ENCODE peak calls at places on chromosomes 1 and 21, in nine cellular contexts. One of them, this sample, is unnamed. For H3K4me1, the result is how much of the 10 kb centered on the place peaks cover.

GRCh38 chr1:65393345-65393744 is 27.1 kb upstream of the LEPR start:
- DNase-seq in kidney: no peak
- DNase-seq in heart right ventricle: no peak
- DNase-seq in mammary epithelial cell: peak
- DNase-seq in IMR-90: peak
- DNase-seq in tibial nerve: no peak
- DNase-seq in neural progenitor cell: no peak
- DNase-seq in right lobe of liver: no peak
- DNase-seq in H1: no peak
- DNase-seq in this sample: no peak

GRCh38 chr21:29578306-29578705 is 279.6 kb downstream of the BACH1 start:
- DNase-seq in tibial nerve: no peak
- DNase-seq in mammary epithelial cell: no peak
- DNase-seq in IMR-90: no peak
- DNase-seq in right lobe of liver: no peak
- DNase-seq in kidney: no peak
- DNase-seq in H1: no peak
- DNase-seq in heart right ventricle: no peak
- DNase-seq in neural progenitor cell: no peak
- DNase-seq in this sample: no peak

GRCh38 chr1:205518616-205519540 is 14.4 kb downstream of the CDK18 start:
- DNase-seq in H1: no peak
- DNase-seq in mammary epithelial cell: no peak
- DNase-seq in heart right ventricle: no peak
- DNase-seq in tibial nerve: no peak
- DNase-seq in IMR-90: no peak
- DNase-seq in right lobe of liver: no peak
- DNase-seq in kidney: no peak
- DNase-seq in neural progenitor cell: no peak
- DNase-seq in this sample: no peak

GRCh38 chr1:203467550-203467921 is 8.1 kb upstream of the PRELP start:
- DNase-seq in heart right ventricle: peak
- DNase-seq in H1: no peak
- DNase-seq in kidney: peak
- DNase-seq in tibial nerve: peak
- DNase-seq in right lobe of liver: peak
- DNase-seq in mammary epithelial cell: no peak
- DNase-seq in neural progenitor cell: no peak
- DNase-seq in IMR-90: no peak
- DNase-seq in this sample: peak

GRCh38 chr1:188825471-188825870 is 1652.2 kb downstream of the BRINP3 start:
- DNase-seq in IMR-90: peak
- DNase-seq in heart right ventricle: no peak
- DNase-seq in tibial nerve: no peak
- DNase-seq in mammary epithelial cell: no peak
- DNase-seq in kidney: no peak
- DNase-seq in neural progenitor cell: no peak
- DNase-seq in right lobe of liver: no peak
- DNase-seq in H1: no peak
- DNase-seq in this sample: no peak

GRCh38 chr1:100090471-100090870 is 42.3 kb downstream of the SASS6 start:
- DNase-seq in mammary epithelial cell: no peak
- DNase-seq in heart right ventricle: no peak
- DNase-seq in tibial nerve: no peak
- DNase-seq in right lobe of liver: no peak
- DNase-seq in H1: no peak
- DNase-seq in IMR-90: no peak
- DNase-seq in neural progenitor cell: no peak
- DNase-seq in kidney: no peak
- DNase-seq in this sample: no peak

GRCh38 chr1:119784127-119784781 is 15.5 kb upstream of the HMGCS2 start:
- DNase-seq in neural progenitor cell: no peak
- DNase-seq in IMR-90: no peak
- DNase-seq in H1: no peak
- DNase-seq in mammary epithelial cell: peak
- DNase-seq in kidney: no peak
- DNase-seq in tibial nerve: peak
- DNase-seq in right lobe of liver: peak
- DNase-seq in heart right ventricle: no peak
- DNase-seq in this sample: no peak

GRCh38 chr1:228544921-228545591 is 57.9 kb downstream of the RNF187 start:
- DNase-seq in right lobe of liver: no peak
- DNase-seq in neural progenitor cell: no peak
- DNase-seq in IMR-90: no peak
- DNase-seq in tibial nerve: no peak
- DNase-seq in heart right ventricle: no peak
- DNase-seq in mammary epithelial cell: no peak
- DNase-seq in H1: no peak
- DNase-seq in kidney: no peak
- DNase-seq in this sample: no peak

GRCh38 chr1:116508984-116509980 is 61.5 kb downstream of the CD58 start:
- DNase-seq in mammary epithelial cell: peak
- DNase-seq in H1: no peak
- DNase-seq in kidney: no peak
- DNase-seq in heart right ventricle: no peak
- DNase-seq in IMR-90: peak
- DNase-seq in neural progenitor cell: no peak
- DNase-seq in right lobe of liver: no peak
- DNase-seq in tibial nerve: no peak
- DNase-seq in this sample: no peak

GRCh38 chr1:175410560-175410959 is 218.0 kb upstream of the KIAA0040 start:
- DNase-seq in heart right ventricle: no peak
- DNase-seq in right lobe of liver: no peak
- DNase-seq in H1: no peak
- DNase-seq in IMR-90: no peak
- DNase-seq in kidney: no peak
- DNase-seq in mammary epithelial cell: peak
- DNase-seq in neural progenitor cell: no peak
- DNase-seq in tibial nerve: no peak
- DNase-seq in this sample: no peak

GRCh38 chr21:26127918-26128317 is 42.7 kb downstream of the APP start:
- DNase-seq in kidney: no peak
- DNase-seq in tibial nerve: no peak
- DNase-seq in IMR-90: peak
- DNase-seq in heart right ventricle: no peak
- DNase-seq in neural progenitor cell: no peak
- DNase-seq in right lobe of liver: peak
- DNase-seq in mammary epithelial cell: peak
- DNase-seq in H1: no peak
- DNase-seq in this sample: no peak
- H3K27ac ChIP-seq in kidney: no peak
- H3K27ac ChIP-seq in tibial nerve: peak
- H3K27ac ChIP-seq in IMR-90: no peak
- H3K27ac ChIP-seq in heart right ventricle: peak
- H3K27ac ChIP-seq in neural progenitor cell: no peak
- H3K27ac ChIP-seq in right lobe of liver: no peak
- H3K27ac ChIP-seq in mammary epithelial cell: no peak
- H3K27ac ChIP-seq in H1: no peak
- H3K27ac ChIP-seq in this sample: no peak

GRCh38 chr1:112694363-112694929 is 12.5 kb downstream of the RHOC start:
- DNase-seq in tibial nerve: no peak
- DNase-seq in heart right ventricle: no peak
- DNase-seq in mammary epithelial cell: no peak
- DNase-seq in IMR-90: no peak
- DNase-seq in kidney: no peak
- DNase-seq in H1: no peak
- DNase-seq in right lobe of liver: no peak
- DNase-seq in neural progenitor cell: no peak
- DNase-seq in this sample: no peak
- H3K4me1 ChIP-seq in tibial nerve: under half
- H3K4me1 ChIP-seq in heart right ventricle: under half
- H3K4me1 ChIP-seq in mammary epithelial cell: under half
- H3K4me1 ChIP-seq in IMR-90: under half
- H3K4me1 ChIP-seq in kidney: under half
- H3K4me1 ChIP-seq in H1: under half
- H3K4me1 ChIP-seq in right lobe of liver: under half
- H3K4me1 ChIP-seq in neural progenitor cell: under half
- H3K4me1 ChIP-seq in this sample: under half

GRCh38 chr1:231395051-231395995 is 26.8 kb downstream of the EGLN1 start:
- DNase-seq in H1: no peak
- DNase-seq in IMR-90: peak
- DNase-seq in neural progenitor cell: no peak
- DNase-seq in kidney: no peak
- DNase-seq in heart right ventricle: peak
- DNase-seq in tibial nerve: no peak
- DNase-seq in mammary epithelial cell: peak
- DNase-seq in right lobe of liver: no peak
- DNase-seq in this sample: no peak
- H3K27ac ChIP-seq in H1: no peak
- H3K27ac ChIP-seq in IMR-90: peak
- H3K27ac ChIP-seq in neural progenitor cell: no peak
- H3K27ac ChIP-seq in kidney: peak
- H3K27ac ChIP-seq in heart right ventricle: peak
- H3K27ac ChIP-seq in tibial nerve: peak
- H3K27ac ChIP-seq in mammary epithelial cell: peak
- H3K27ac ChIP-seq in right lobe of liver: peak
- H3K27ac ChIP-seq in this sample: peak

DNA sequence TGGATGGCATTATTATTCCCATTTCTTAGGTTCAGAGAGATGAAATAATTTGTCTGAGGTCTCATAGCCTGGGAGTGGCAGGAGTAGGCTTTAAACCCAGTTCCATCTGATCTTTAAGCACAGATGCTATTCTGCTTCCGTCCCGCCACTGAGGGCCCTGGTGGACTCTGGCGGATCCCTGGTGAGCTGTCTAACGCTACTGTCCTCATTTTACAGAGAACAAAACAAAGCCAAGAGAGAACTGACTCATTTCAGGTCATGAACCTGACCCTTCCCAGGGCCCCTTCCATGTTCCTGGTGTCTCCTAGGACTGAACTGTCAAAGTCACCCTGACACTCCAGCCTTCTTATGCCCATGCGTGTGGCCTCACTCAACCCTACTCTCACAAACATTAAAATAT is 3.1 kb upstream of the GALE start:
- DNase-seq in neural progenitor cell: no peak
- DNase-seq in tibial nerve: no peak
- DNase-seq in IMR-90: no peak
- DNase-seq in mammary epithelial cell: no peak
- DNase-seq in right lobe of liver: no peak
- DNase-seq in H1: no peak
- DNase-seq in heart right ventricle: no peak
- DNase-seq in kidney: no peak
- DNase-seq in this sample: no peak
- H3K4me1 ChIP-seq in neural progenitor cell: under half
- H3K4me1 ChIP-seq in tibial nerve: under half
- H3K4me1 ChIP-seq in IMR-90: under half
- H3K4me1 ChIP-seq in mammary epithelial cell: under half
- H3K4me1 ChIP-seq in right lobe of liver: under half
- H3K4me1 ChIP-seq in H1: under half
- H3K4me1 ChIP-seq in heart right ventricle: under half
- H3K4me1 ChIP-seq in kidney: under half
- H3K4me1 ChIP-seq in this sample: under half

DNA sequence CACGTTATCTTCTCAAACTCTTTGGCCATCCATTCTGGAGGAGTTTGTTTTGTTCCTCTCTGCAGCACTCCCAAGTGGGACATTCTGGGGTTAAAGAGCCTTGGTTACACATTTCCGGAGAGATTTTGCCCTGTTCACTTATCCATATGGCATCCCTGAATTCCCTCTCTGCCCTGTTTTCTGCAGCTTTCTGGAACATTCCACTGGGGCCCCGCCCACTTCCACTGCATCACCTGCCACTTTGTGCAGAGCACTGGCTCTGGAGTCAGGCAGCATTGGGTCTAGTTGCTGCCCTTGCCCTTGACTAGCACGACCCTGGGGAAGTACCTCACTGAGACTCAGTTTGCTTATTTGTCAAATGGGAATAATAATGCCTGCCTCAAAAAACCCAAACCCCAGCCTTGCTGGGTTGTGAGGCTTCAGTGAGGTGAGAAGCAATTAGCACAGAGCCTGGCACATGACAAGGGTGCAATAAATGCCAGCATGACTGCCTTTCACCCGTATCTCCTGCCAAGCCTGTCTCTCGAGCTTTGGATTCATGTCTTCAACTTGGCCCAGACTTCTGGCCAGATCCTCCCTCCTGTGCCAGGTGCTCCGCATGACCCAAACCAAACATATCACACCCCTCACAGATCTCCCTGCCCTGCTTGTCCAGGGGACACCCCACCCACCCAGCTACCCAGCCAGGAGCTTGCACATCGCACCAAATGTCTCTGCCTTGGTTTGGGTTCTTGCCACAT is 38.3 kb downstream of the IL6R start:
- DNase-seq in heart right ventricle: no peak
- DNase-seq in tibial nerve: no peak
- DNase-seq in mammary epithelial cell: no peak
- DNase-seq in right lobe of liver: no peak
- DNase-seq in neural progenitor cell: no peak
- DNase-seq in H1: no peak
- DNase-seq in IMR-90: no peak
- DNase-seq in kidney: no peak
- DNase-seq in this sample: no peak
- H3K27ac ChIP-seq in heart right ventricle: no peak
- H3K27ac ChIP-seq in tibial nerve: no peak
- H3K27ac ChIP-seq in mammary epithelial cell: no peak
- H3K27ac ChIP-seq in right lobe of liver: no peak
- H3K27ac ChIP-seq in neural progenitor cell: no peak
- H3K27ac ChIP-seq in H1: no peak
- H3K27ac ChIP-seq in IMR-90: no peak
- H3K27ac ChIP-seq in kidney: no peak
- H3K27ac ChIP-seq in this sample: no peak

GRCh38 chr1:163107655-163108054 is 38.5 kb downstream of the RGS4 start:
- DNase-seq in neural progenitor cell: no peak
- DNase-seq in heart right ventricle: no peak
- DNase-seq in H1: no peak
- DNase-seq in IMR-90: no peak
- DNase-seq in right lobe of liver: no peak
- DNase-seq in mammary epithelial cell: no peak
- DNase-seq in kidney: no peak
- DNase-seq in tibial nerve: no peak
- DNase-seq in this sample: no peak

GRCh38 chr1:163106364-163106987 is 37.3 kb downstream of the RGS4 start:
- DNase-seq in mammary epithelial cell: no peak
- DNase-seq in neural progenitor cell: no peak
- DNase-seq in IMR-90: no peak
- DNase-seq in kidney: no peak
- DNase-seq in tibial nerve: no peak
- DNase-seq in H1: no peak
- DNase-seq in heart right ventricle: no peak
- DNase-seq in right lobe of liver: no peak
- DNase-seq in this sample: no peak

DNA sequence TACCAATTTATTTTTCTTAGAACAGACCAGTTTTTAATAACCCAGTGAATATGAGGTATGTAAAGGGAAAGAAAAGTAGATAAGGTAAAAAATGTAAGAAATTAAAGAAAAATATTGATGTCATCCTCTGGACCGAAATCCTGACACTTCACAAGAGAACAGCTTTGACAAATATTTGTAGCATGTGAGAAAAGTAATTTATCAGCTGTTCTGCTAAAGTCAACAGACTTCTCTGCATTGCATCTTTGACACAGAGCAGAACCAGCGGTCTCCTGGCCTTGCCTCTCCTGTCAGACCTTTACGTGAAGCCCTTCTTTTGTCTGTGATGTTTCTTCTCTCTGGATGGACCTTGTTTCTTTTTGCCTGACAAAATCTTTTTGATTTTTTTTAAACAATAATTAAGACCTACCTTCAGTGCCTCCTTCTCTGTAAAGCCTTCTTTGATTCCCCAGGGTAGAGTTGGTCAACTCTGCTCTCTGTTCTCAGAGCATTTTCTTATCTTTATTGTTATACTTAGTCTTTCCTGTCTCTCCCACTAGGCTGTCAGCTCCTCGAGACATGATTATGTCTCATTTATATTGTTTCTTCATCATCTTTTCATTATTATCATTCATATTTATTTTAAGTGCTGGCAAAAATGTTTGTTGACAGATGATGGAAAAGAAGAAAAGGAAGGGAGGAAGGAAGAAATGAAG is 35.4 kb downstream of the RGS4 start:
- DNase-seq in H1: no peak
- DNase-seq in neural progenitor cell: no peak
- DNase-seq in mammary epithelial cell: no peak
- DNase-seq in kidney: no peak
- DNase-seq in IMR-90: no peak
- DNase-seq in tibial nerve: no peak
- DNase-seq in heart right ventricle: no peak
- DNase-seq in right lobe of liver: no peak
- DNase-seq in this sample: no peak
- H3K4me1 ChIP-seq in H1: under half
- H3K4me1 ChIP-seq in neural progenitor cell: under half
- H3K4me1 ChIP-seq in mammary epithelial cell: under half
- H3K4me1 ChIP-seq in kidney: under half
- H3K4me1 ChIP-seq in IMR-90: under half
- H3K4me1 ChIP-seq in tibial nerve: under half
- H3K4me1 ChIP-seq in heart right ventricle: under half
- H3K4me1 ChIP-seq in right lobe of liver: under half
- H3K4me1 ChIP-seq in this sample: under half